ENCODE peak calls at places on chromosomes 7 and 10, in nine cellular contexts. B, L, N, P, O, C, K, A and Z are unnamed samples.

GRCh38 chr7:32577421-32577820 is 82.1 kb downstream of the AVL9 start:
- DNase-seq in K (no peak), B (no peak), N (no peak), C (no peak), O (no peak), P (no peak), A (no peak), L (no peak), Z (no peak)

GRCh38 chr7:86778271-86778670 is 134.6 kb downstream of the GRM3 start:
- DNase-seq in A (no peak), N (no peak), C (no peak), K (no peak), B (no peak), O (no peak), L (no peak), P (no peak), Z (no peak)

GRCh38 chr10:75334720-75335119 is 66.8 kb downstream of the ZNF503 start:
- DNase-seq in C (no peak), L (no peak), K (no peak), O (no peak), B (no peak), P (no peak), N (no peak), A (no peak), Z (no peak)

GRCh38 chr7:157490465-157490912 is 153.7 kb downstream of the DNAJB6 start:
- DNase-seq in N (no peak), A (no peak), K (no peak), O (no peak), C (no peak), P (peak; percentile 73), B (peak; percentile 62), L (no peak), Z (no peak)

GRCh38 chr10:5952731-5953385 is 24.5 kb downstream of the IL15RA start:
- DNase-seq in K (peak; percentile 78), O (no peak), C (no peak), L (no peak), P (no peak), B (peak; percentile 73), A (no peak), N (no peak), Z (no peak)

GRCh38 chr10:60488111-60488669 is 98.5 kb upstream of the ANK3 start:
- DNase-seq in N (no peak), K (no peak), P (no peak), B (no peak), L (no peak), O (no peak), A (no peak), C (no peak), Z (no peak)

GRCh38 chr10:112140110-112140755 is 43.3 kb downstream of the GPAM start:
- DNase-seq in P (peak; percentile 63), O (peak; percentile 56), A (peak; percentile 34), L (no peak), K (no peak), B (no peak), C (peak; percentile 39), N (peak; percentile 73), Z (peak; percentile 41)

GRCh38 chr7:116438274-116438673 is 61.3 kb upstream of the CAV2 start:
- DNase-seq in B (no peak), O (no peak), A (no peak), P (peak; percentile 66), N (no peak), C (no peak), K (no peak), L (no peak), Z (no peak)

GRCh38 chr7:15219758-15220157 is 317.2 kb upstream of the DGKB start:
- DNase-seq in N (no peak), L (no peak), A (no peak), B (no peak), K (no peak), O (no peak), P (no peak), C (no peak), Z (no peak)

GRCh38 chr7:47648301-47648900 is 66.5 kb upstream of the TNS3 start:
- DNase-seq in P (peak; percentile 96), K (no peak), N (no peak), O (no peak), B (no peak), A (no peak), C (no peak), L (no peak), Z (no peak)

GRCh38 chr10:48199580-48200377 is 74.7 kb downstream of the FRMPD2 start:
- DNase-seq in K (no peak), N (no peak), O (peak; percentile 94), A (no peak), L (peak; percentile 10), B (no peak), C (no peak), P (peak; percentile 85), Z (no peak)

DNA sequence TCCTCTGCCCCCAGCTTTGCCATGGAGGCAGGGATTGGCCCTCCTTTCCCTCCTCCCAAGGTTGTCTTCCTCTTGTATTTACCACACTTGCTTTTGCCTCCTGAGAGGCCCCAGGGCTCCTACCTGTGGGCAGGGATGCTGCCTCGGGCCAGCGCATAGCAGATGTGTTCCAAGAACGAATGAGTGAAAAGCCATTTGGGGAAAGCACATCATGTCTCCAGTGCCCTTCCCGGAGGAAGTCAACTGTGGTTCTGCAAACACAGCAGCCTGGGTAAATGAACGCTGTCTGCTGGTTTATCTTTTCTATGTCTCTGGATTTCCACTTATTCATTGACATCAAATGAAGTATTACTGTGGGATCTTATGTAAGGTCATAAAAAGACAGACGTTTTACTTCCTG is 161.7 kb downstream of the FANK1 start:
- DNase-seq in N (no peak), B (no peak), O (no peak), L (no peak), A (no peak), C (no peak), P (no peak), K (no peak), Z (no peak)
- TF ChIP-seq CTCF in N (no peak), B (no peak), O (no peak), L (no peak), A (no peak), C (no peak), P (no peak), K (no peak), Z (no peak)

GRCh38 chr10:73769396-73769795 is 12.5 kb upstream of the CHCHD1 start:
- DNase-seq in B (no peak), L (no peak), O (no peak), C (no peak), N (no peak), A (no peak), K (no peak), P (no peak), Z (no peak)

GRCh38 chr10:73771722-73772279 is 10.0 kb upstream of the CHCHD1 start:
- DNase-seq in P (peak; percentile 82), N (no peak), O (no peak), C (peak; percentile 65), L (no peak), B (no peak), A (peak; percentile 81), K (no peak), Z (peak; percentile 86)

GRCh38 chr10:73773152-73773879 is 8.5 kb upstream of the CHCHD1 start:
- DNase-seq in P (no peak), O (no peak), L (no peak), B (no peak), N (no peak), C (no peak), K (no peak), A (no peak), Z (no peak)

GRCh38 chr10:73774637-73775036 is 7.2 kb upstream of the CHCHD1 start:
- DNase-seq in A (no peak), N (no peak), B (no peak), O (no peak), K (no peak), L (no peak), C (no peak), P (peak; percentile 41), Z (no peak)

DNA sequence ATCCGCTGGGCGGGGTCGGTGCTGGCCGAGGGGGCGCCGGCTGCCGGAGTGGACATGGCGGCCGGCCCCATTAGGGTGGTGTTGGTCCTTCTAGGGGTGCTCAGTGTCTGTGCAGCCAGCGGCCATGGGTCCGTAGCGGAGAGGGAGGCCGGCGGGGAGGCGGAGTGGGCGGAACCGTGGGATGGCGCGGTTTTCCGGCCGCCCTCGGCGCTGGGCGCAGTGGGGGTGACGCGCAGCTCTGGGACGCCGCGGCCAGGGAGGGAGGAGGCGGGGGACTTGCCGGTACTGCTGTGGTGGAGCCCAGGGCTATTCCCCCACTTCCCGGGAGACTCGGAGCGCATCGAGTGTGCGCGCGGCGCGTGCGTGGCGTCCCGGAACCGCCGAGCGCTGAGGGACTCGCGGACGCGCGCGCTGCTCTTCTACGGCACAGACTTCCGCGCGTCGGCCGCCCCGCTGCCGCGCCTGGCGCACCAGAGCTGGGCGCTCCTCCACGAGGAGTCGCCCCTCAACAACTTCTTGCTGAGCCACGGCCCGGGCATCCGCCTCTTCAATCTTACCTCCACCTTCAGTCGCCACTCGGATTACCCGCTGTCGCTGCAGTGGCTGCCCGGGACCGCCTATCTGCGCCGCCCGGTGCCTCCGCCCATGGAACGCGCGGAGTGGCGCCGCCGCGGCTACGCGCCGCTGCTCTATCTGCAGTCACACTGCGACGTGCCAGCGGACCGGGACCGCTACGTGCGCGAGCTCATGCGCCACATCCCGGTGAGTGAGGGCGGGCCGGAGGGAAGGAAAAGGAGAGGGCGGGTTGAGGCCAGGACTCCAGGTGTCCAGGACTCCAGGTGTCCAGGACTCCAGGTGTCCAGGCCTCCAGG is 9.3 kb upstream of the CHCHD1 start:
- DNase-seq in L (peak; percentile 19), A (peak; percentile 50), B (peak; percentile 90), O (no peak), N (peak; percentile 87), K (no peak), P (peak; percentile 86), C (peak; percentile 62), Z (peak; percentile 55)
- TF ChIP-seq CTCF in L (no peak), A (peak; percentile 7), B (no peak), O (peak; percentile 10), N (no peak), K (peak; percentile 56), P (no peak), C (no peak), Z (no peak)

DNA sequence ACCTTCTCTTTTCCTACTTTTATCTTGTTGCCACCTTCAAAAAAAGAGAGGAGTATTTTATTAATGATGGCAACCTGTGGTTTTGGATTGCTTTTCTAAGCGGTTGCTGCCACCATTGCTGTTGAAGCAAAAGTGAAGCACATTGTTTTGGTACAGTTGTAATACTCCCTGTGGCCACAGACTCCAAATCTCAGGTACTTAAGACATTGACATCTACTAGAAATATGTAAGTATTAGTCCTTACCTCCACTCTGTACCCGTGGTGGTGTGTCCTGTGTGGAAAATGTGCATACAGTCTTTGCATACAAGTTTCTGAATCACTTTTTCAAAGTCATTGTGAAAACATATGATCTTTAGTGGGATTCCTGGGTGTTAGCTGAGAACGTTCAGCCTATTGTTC is 85.7 kb downstream of the ANLN start:
- DNase-seq in A (no peak), L (no peak), N (no peak), B (no peak), C (no peak), P (no peak), K (no peak), O (no peak), Z (no peak)
- TF ChIP-seq CTCF in A (no peak), L (no peak), N (no peak), B (no peak), C (no peak), P (no peak), K (no peak), O (no peak), Z (no peak)

DNA sequence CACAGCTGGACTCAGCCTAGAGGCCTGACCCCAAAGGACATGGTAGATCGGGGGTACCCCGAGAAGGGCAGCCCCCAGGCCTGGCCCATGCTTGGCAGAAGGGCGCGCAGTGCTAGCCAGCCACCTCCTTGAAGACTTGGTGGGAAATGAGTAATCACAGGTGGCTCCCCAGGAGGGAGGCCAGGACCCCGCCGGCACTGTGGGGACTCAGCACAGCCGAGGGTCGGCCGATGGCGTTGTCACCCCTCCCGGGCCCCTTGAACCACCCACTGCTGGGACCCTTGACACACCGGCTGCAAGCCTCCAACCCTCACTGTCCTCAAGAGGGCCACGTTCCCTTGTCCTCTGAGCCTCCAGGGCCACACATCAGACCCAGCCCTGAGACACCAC is 27.7 kb downstream of the ADGRA1 start:
- DNase-seq in O (no peak), P (no peak), L (no peak), N (no peak), A (no peak), K (no peak), B (no peak), C (no peak), Z (no peak)
- TF ChIP-seq CTCF in O (no peak), P (no peak), L (no peak), N (no peak), A (no peak), K (no peak), B (no peak), C (no peak), Z (no peak)